ENCODE peak calls at places on chromosomes 6 and 20, in six cellular contexts. A is GM23338, D is PC-3, N is neural progenitor cell, K is GM23248, S is PC-9. H is an unnamed sample.

GRCh38 chr20:35190556-35190955 is 18.7 kb downstream of the PROCR start:
- DNase-seq in A (no peak), D (no peak), N (no peak), K (no peak), S (no peak), H (no peak)

GRCh38 chr20:47927944-47928343 is 142.7 kb upstream of the SULF2 start:
- DNase-seq in A (no peak), D (peak; percentile 59), N (no peak), K (no peak), S (peak; percentile 98), H (no peak)

GRCh38 chr6:134132494-134133141 is 80.2 kb upstream of the SLC2A12 start:
- DNase-seq in A (no peak), D (no peak), N (no peak), K (no peak), S (no peak), H (peak; percentile 76)

GRCh38 chr6:25279748-25280616 is 808 bp downstream of the CARMIL1 start:
- DNase-seq in A (peak; percentile 89), D (peak; percentile 19), N (peak; percentile 46), K (peak; percentile 23), S (peak; percentile 41), H (peak; percentile 32)

GRCh38 chr6:105900120-105900937 is 185.8 kb upstream of the PRDM1 start:
- DNase-seq in A (no peak), D (no peak), N (no peak), K (peak; percentile 90), S (no peak), H (no peak)

GRCh38 chr6:112906737-112907136 is 559.6 kb downstream of the RFPL4B start:
- DNase-seq in A (no peak), D (no peak), N (no peak), K (peak; percentile 54), S (no peak), H (no peak)

GRCh38 chr20:13526551-13526950 is 112.2 kb downstream of the TASP1 start:
- DNase-seq in A (no peak), D (no peak), N (no peak), K (peak; percentile 9), S (no peak), H (no peak)

GRCh38 chr6:122416825-122417224 is 17.4 kb downstream of the HSF2 start:
- DNase-seq in A (no peak), D (no peak), N (no peak), K (no peak), S (no peak), H (no peak)

GRCh38 chr20:20410678-20411077 is 42.8 kb downstream of the INSM1 start:
- DNase-seq in A (peak; percentile 76), D (no peak), N (peak; percentile 87), K (no peak), S (no peak), H (no peak)

GRCh38 chr6:24721461-24722215 is 2.7 kb upstream of the C6orf62 start:
- DNase-seq in A (no peak), D (no peak), N (no peak), K (peak; percentile 92), S (no peak), H (no peak)

GRCh38 chr6:152854086-152854795 is 103.6 kb downstream of the VIP start:
- DNase-seq in A (no peak), D (no peak), N (no peak), K (no peak), S (no peak), H (peak; percentile 48)

GRCh38 chr6:152399409-152399808 is 237.8 kb downstream of the SYNE1 start:
- DNase-seq in A (no peak), D (no peak), N (no peak), K (peak; percentile 47), S (no peak), H (no peak)

GRCh38 chr20:60583741-60584140 is 625.5 kb downstream of the CDH26 start:
- DNase-seq in A (no peak), D (no peak), N (no peak), K (peak; percentile 70), S (no peak), H (no peak)

GRCh38 chr6:106273087-106273486 is 52.5 kb downstream of the ATG5 start:
- DNase-seq in A (no peak), D (no peak), N (no peak), K (no peak), S (no peak), H (peak; percentile 66)

GRCh38 chr6:129890164-129890563 is 29.0 kb upstream of the TMEM244 start:
- DNase-seq in A (no peak), D (peak; percentile 59), N (no peak), K (peak; percentile 64), S (no peak), H (no peak)

GRCh38 chr6:144055121-144055931 is 40.0 kb downstream of the SF3B5 start:
- DNase-seq in A (no peak), D (no peak), N (no peak), K (peak; percentile 10), S (no peak), H (peak; percentile 42)

GRCh38 chr20:42492998-42493397 is 696.7 kb downstream of the PTPRT start:
- DNase-seq in A (no peak), D (no peak), N (no peak), K (no peak), S (no peak), H (no peak)

GRCh38 chr6:153074761-153075160 is 56.3 kb downstream of the RGS17 start:
- DNase-seq in A (no peak), D (no peak), N (no peak), K (no peak), S (no peak), H (no peak)

GRCh38 chr20:19313342-19314069 is 101.1 kb downstream of the SLC24A3 start:
- DNase-seq in A (no peak), D (no peak), N (no peak), K (no peak), S (no peak), H (no peak)

GRCh38 chr6:154578004-154578559 is 67.6 kb upstream of the CNKSR3 start:
- DNase-seq in A (no peak), D (no peak), N (no peak), K (no peak), S (no peak), H (no peak)

GRCh38 chr6:128889870-128890269 is 6.9 kb downstream of the LAMA2 start:
- DNase-seq in A (no peak), D (no peak), N (no peak), K (no peak), S (peak; percentile 28), H (no peak)

GRCh38 chr6:152221806-152222628 is 414.5 kb downstream of the ESR1 start:
- DNase-seq in A (no peak), D (no peak), N (peak; percentile 18), K (no peak), S (no peak), H (no peak)

GRCh38 chr6:133432021-133432989 is 191.1 kb downstream of the EYA4 start:
- DNase-seq in A (peak; percentile 63), D (no peak), N (peak; percentile 44), K (no peak), S (no peak), H (no peak)

GRCh38 chr20:36848078-36848660 is 27.8 kb upstream of the TLDC2 start:
- DNase-seq in A (no peak), D (no peak), N (no peak), K (peak; percentile 95), S (no peak), H (no peak)
- H3F3A ChIP-seq in A (peaks cover 4% of the 10 kb centered on the region), D (no peaks in the 10 kb centered on the region), N (peaks cover 28% of the 10 kb centered on the region), K (peaks cover 38% of the 10 kb centered on the region), S (peaks cover 11% of the 10 kb centered on the region), H (peaks cover 1% of the 10 kb centered on the region)

DNA sequence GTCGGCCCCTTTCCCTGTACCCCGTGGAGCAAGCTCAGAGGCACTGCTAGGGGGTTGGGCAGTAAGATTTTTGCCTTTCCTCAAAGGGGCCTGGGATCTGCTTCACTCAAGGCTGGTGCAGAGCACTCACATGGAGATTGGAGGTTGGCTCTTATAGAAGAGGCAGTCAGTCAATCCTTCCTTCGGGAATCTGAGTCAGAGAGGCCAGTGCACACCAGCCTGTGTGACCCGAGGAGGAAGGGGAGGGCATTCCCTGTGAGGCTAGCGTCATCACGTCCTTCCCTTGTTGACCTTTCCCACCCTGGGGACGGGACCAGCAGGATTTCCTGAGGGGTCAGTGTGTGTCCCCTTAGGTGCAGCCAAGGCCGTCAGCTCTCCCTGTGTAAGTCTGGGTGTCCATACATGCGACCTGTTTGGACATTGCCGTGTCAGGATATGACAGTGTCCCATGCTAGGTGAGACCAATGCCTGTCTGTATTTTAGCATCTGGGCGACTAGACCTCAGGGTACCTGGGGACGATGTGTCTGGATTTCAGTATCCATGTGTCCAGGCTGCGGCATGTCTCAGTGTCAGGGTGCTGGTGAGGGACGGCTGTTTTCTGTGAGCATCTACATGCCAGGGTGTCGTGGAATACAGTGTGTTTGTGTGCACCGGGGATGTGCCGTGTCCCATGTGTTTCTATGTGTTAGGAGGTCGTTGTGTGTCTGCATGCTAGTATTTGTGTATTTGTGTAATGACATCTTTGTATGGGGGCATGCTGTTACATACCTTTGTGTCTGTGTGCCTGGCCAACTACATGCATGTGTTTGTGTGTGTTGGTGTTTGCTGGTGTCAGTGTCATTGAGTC is 2.8 kb upstream of the ZNF512B start:
- DNase-seq in A (no peak), D (no peak), N (no peak), K (no peak), S (peak; percentile 33), H (no peak)
- TF ChIP-seq EZH2 in A (no peak), D (no peak), N (no peak), K (no peak), S (no peak), H (no peak)

GRCh38 chr6:47254051-47254450 is 55.7 kb downstream of the TNFRSF21 start:
- DNase-seq in A (no peak), D (no peak), N (no peak), K (no peak), S (no peak), H (no peak)
- H3K4me2 ChIP-seq in A (no peak overlapping the region), D (no peak overlapping the region), N (no peak overlapping the region), K (no peak overlapping the region), S (no peak overlapping the region), H (no peak overlapping the region)

GRCh38 chr6:41937472-41937871 is 4.1 kb downstream of the CCND3 start:
- DNase-seq in A (no peak), D (no peak), N (no peak), K (no peak), S (no peak), H (no peak)

GRCh38 chr6:41934278-41935189 is 7.1 kb downstream of the CCND3 start:
- DNase-seq in A (no peak), D (no peak), N (no peak), K (peak; percentile 22), S (no peak), H (no peak)

GRCh38 chr6:41936073-41936837 is 5.4 kb downstream of the CCND3 start:
- DNase-seq in A (peak; percentile 90), D (peak; percentile 91), N (peak; percentile 78), K (peak; percentile 94), S (peak; percentile 72), H (peak; percentile 85)

GRCh38 chr6:41935685-41936072 is 5.9 kb downstream of the CCND3 start:
- DNase-seq in A (peak; percentile 37), D (no peak), N (no peak), K (no peak), S (no peak), H (no peak)

GRCh38 chr6:41935190-41935569 is 6.4 kb downstream of the CCND3 start:
- DNase-seq in A (no peak), D (no peak), N (no peak), K (no peak), S (no peak), H (no peak)
- H3F3A ChIP-seq in A (peaks cover 43% of the 10 kb centered on the region), D (no peaks in the 10 kb centered on the region), N (peaks cover 42% of the 10 kb centered on the region), K (peaks cover 47% of the 10 kb centered on the region), S (peaks cover 61% of the 10 kb centered on the region), H (peaks cover 24% of the 10 kb centered on the region)